ENCODE peak calls at places on chromosomes 11 and 22, in eight cellular contexts. One of them, this sample, is unnamed.

GRCh38 chr11:44785856-44786606 is 59.3 kb downstream of the TSPAN18 start:
- DNase-seq in fibroblast of mammary gland: no peak
- DNase-seq in fibroblast of lung: no peak
- DNase-seq in adrenal gland: no peak
- DNase-seq in dorsolateral prefrontal cortex: no peak
- DNase-seq in epithelial cell of esophagus: no peak
- DNase-seq in psoas muscle: no peak
- DNase-seq in foreskin fibroblast: no peak
- DNase-seq in this sample: no peak

GRCh38 chr22:39489094-39490068 is 12.7 kb upstream of the MIEF1 start:
- DNase-seq in psoas muscle: peak; percentile 56
- DNase-seq in fibroblast of lung: no peak
- DNase-seq in fibroblast of mammary gland: no peak
- DNase-seq in adrenal gland: no peak
- DNase-seq in foreskin fibroblast: no peak
- DNase-seq in epithelial cell of esophagus: no peak
- DNase-seq in dorsolateral prefrontal cortex: no peak
- DNase-seq in this sample: no peak

GRCh38 chr11:1026163-1026450 is 10.4 kb downstream of the MUC6 start:
- DNase-seq in dorsolateral prefrontal cortex: no peak
- DNase-seq in adrenal gland: no peak
- DNase-seq in fibroblast of mammary gland: no peak
- DNase-seq in fibroblast of lung: no peak
- DNase-seq in foreskin fibroblast: no peak
- DNase-seq in psoas muscle: no peak
- DNase-seq in epithelial cell of esophagus: no peak
- DNase-seq in this sample: no peak

GRCh38 chr22:47199261-47199948 is 437.0 kb downstream of the TBC1D22A start:
- DNase-seq in adrenal gland: no peak
- DNase-seq in foreskin fibroblast: no peak
- DNase-seq in psoas muscle: peak; percentile 35
- DNase-seq in dorsolateral prefrontal cortex: no peak
- DNase-seq in fibroblast of lung: no peak
- DNase-seq in fibroblast of mammary gland: no peak
- DNase-seq in epithelial cell of esophagus: no peak
- DNase-seq in this sample: no peak

GRCh38 chr11:70462818-70463477 is 64.6 kb downstream of the CTTN start:
- DNase-seq in psoas muscle: no peak
- DNase-seq in dorsolateral prefrontal cortex: peak; percentile 35
- DNase-seq in foreskin fibroblast: no peak
- DNase-seq in adrenal gland: no peak
- DNase-seq in fibroblast of mammary gland: no peak
- DNase-seq in fibroblast of lung: no peak
- DNase-seq in epithelial cell of esophagus: no peak
- DNase-seq in this sample: no peak

GRCh38 chr11:61883947-61884346 is 7.4 kb downstream of the FADS3 start:
- DNase-seq in fibroblast of lung: no peak
- DNase-seq in dorsolateral prefrontal cortex: no peak
- DNase-seq in epithelial cell of esophagus: no peak
- DNase-seq in adrenal gland: no peak
- DNase-seq in fibroblast of mammary gland: no peak
- DNase-seq in foreskin fibroblast: no peak
- DNase-seq in psoas muscle: no peak
- DNase-seq in this sample: no peak

GRCh38 chr22:50085211-50085999 is at the start of gene MLC1:
- DNase-seq in fibroblast of mammary gland: no peak
- DNase-seq in epithelial cell of esophagus: peak; percentile 25
- DNase-seq in psoas muscle: no peak
- DNase-seq in dorsolateral prefrontal cortex: peak; percentile 38
- DNase-seq in fibroblast of lung: peak; percentile 88
- DNase-seq in foreskin fibroblast: no peak
- DNase-seq in adrenal gland: no peak
- DNase-seq in this sample: peak; percentile 55

GRCh38 chr11:109747839-109748238 is 325.8 kb downstream of the C11orf87 start:
- DNase-seq in foreskin fibroblast: no peak
- DNase-seq in psoas muscle: no peak
- DNase-seq in fibroblast of lung: no peak
- DNase-seq in adrenal gland: peak; percentile 39
- DNase-seq in fibroblast of mammary gland: no peak
- DNase-seq in epithelial cell of esophagus: peak; percentile 31
- DNase-seq in dorsolateral prefrontal cortex: no peak
- DNase-seq in this sample: no peak

GRCh38 chr22:17606472-17606871 is 22.1 kb downstream of the ATP6V1E1 start:
- DNase-seq in adrenal gland: no peak
- DNase-seq in epithelial cell of esophagus: no peak
- DNase-seq in foreskin fibroblast: peak; percentile 12
- DNase-seq in fibroblast of lung: peak; percentile 6
- DNase-seq in fibroblast of mammary gland: no peak
- DNase-seq in dorsolateral prefrontal cortex: no peak
- DNase-seq in psoas muscle: no peak
- DNase-seq in this sample: peak; percentile 53

GRCh38 chr11:102192349-102193066 is 82.3 kb downstream of the YAP1 start:
- DNase-seq in dorsolateral prefrontal cortex: no peak
- DNase-seq in epithelial cell of esophagus: no peak
- DNase-seq in fibroblast of lung: no peak
- DNase-seq in adrenal gland: no peak
- DNase-seq in foreskin fibroblast: no peak
- DNase-seq in fibroblast of mammary gland: no peak
- DNase-seq in psoas muscle: no peak
- DNase-seq in this sample: peak; percentile 96

GRCh38 chr11:93849201-93849600 is 1.2 kb downstream of the VSTM5 start:
- DNase-seq in epithelial cell of esophagus: no peak
- DNase-seq in fibroblast of lung: no peak
- DNase-seq in psoas muscle: no peak
- DNase-seq in adrenal gland: no peak
- DNase-seq in foreskin fibroblast: no peak
- DNase-seq in fibroblast of mammary gland: no peak
- DNase-seq in dorsolateral prefrontal cortex: no peak
- DNase-seq in this sample: no peak

GRCh38 chr22:25039754-25040153 is 87.2 kb downstream of the KIAA1671 start:
- DNase-seq in psoas muscle: no peak
- DNase-seq in epithelial cell of esophagus: no peak
- DNase-seq in fibroblast of lung: no peak
- DNase-seq in foreskin fibroblast: no peak
- DNase-seq in fibroblast of mammary gland: no peak
- DNase-seq in dorsolateral prefrontal cortex: no peak
- DNase-seq in adrenal gland: no peak
- DNase-seq in this sample: no peak

GRCh38 chr11:2453436-2453835 is 8.6 kb downstream of the KCNQ1 start:
- DNase-seq in foreskin fibroblast: no peak
- DNase-seq in fibroblast of mammary gland: no peak
- DNase-seq in dorsolateral prefrontal cortex: peak; percentile 8
- DNase-seq in adrenal gland: no peak
- DNase-seq in epithelial cell of esophagus: no peak
- DNase-seq in psoas muscle: peak; percentile 5
- DNase-seq in fibroblast of lung: no peak
- DNase-seq in this sample: no peak

GRCh38 chr11:105734422-105734821 is 124.5 kb downstream of the GRIA4 start:
- DNase-seq in psoas muscle: no peak
- DNase-seq in fibroblast of lung: no peak
- DNase-seq in foreskin fibroblast: no peak
- DNase-seq in adrenal gland: no peak
- DNase-seq in dorsolateral prefrontal cortex: no peak
- DNase-seq in fibroblast of mammary gland: no peak
- DNase-seq in epithelial cell of esophagus: no peak
- DNase-seq in this sample: no peak
- H3K4me3 ChIP-seq in psoas muscle: no peak overlapping the region
- H3K4me3 ChIP-seq in fibroblast of lung: no peak overlapping the region
- H3K4me3 ChIP-seq in foreskin fibroblast: no peak overlapping the region
- H3K4me3 ChIP-seq in adrenal gland: no peak overlapping the region
- H3K4me3 ChIP-seq in dorsolateral prefrontal cortex: no peak overlapping the region
- H3K4me3 ChIP-seq in fibroblast of mammary gland: no peak overlapping the region
- H3K4me3 ChIP-seq in epithelial cell of esophagus: no peak overlapping the region
- H3K4me3 ChIP-seq in this sample: no peak overlapping the region

GRCh38 chr11:134032501-134033091 is 36.3 kb upstream of the JAM3 start:
- DNase-seq in dorsolateral prefrontal cortex: peak; percentile 75
- DNase-seq in adrenal gland: no peak
- DNase-seq in epithelial cell of esophagus: no peak
- DNase-seq in foreskin fibroblast: no peak
- DNase-seq in psoas muscle: no peak
- DNase-seq in fibroblast of mammary gland: no peak
- DNase-seq in fibroblast of lung: peak; percentile 20
- DNase-seq in this sample: no peak

GRCh38 chr11:134033276-134033675 is 35.6 kb upstream of the JAM3 start:
- DNase-seq in psoas muscle: no peak
- DNase-seq in epithelial cell of esophagus: no peak
- DNase-seq in fibroblast of lung: no peak
- DNase-seq in dorsolateral prefrontal cortex: no peak
- DNase-seq in adrenal gland: no peak
- DNase-seq in fibroblast of mammary gland: no peak
- DNase-seq in foreskin fibroblast: no peak
- DNase-seq in this sample: no peak

GRCh38 chr11:134028368-134028920 is 40.4 kb upstream of the JAM3 start:
- DNase-seq in foreskin fibroblast: no peak
- DNase-seq in fibroblast of lung: no peak
- DNase-seq in epithelial cell of esophagus: no peak
- DNase-seq in dorsolateral prefrontal cortex: no peak
- DNase-seq in adrenal gland: no peak
- DNase-seq in psoas muscle: no peak
- DNase-seq in fibroblast of mammary gland: no peak
- DNase-seq in this sample: no peak

GRCh38 chr11:134032031-134032430 is 36.8 kb upstream of the JAM3 start:
- DNase-seq in epithelial cell of esophagus: no peak
- DNase-seq in adrenal gland: no peak
- DNase-seq in psoas muscle: no peak
- DNase-seq in dorsolateral prefrontal cortex: no peak
- DNase-seq in fibroblast of mammary gland: no peak
- DNase-seq in foreskin fibroblast: no peak
- DNase-seq in fibroblast of lung: no peak
- DNase-seq in this sample: no peak

GRCh38 chr11:134030853-134031252 is 38.0 kb upstream of the JAM3 start:
- DNase-seq in epithelial cell of esophagus: no peak
- DNase-seq in fibroblast of mammary gland: no peak
- DNase-seq in fibroblast of lung: no peak
- DNase-seq in foreskin fibroblast: no peak
- DNase-seq in psoas muscle: no peak
- DNase-seq in adrenal gland: no peak
- DNase-seq in dorsolateral prefrontal cortex: no peak
- DNase-seq in this sample: no peak
- TF ChIP-seq CTCF in epithelial cell of esophagus: no peak
- TF ChIP-seq CTCF in fibroblast of mammary gland: no peak
- TF ChIP-seq CTCF in fibroblast of lung: peak; percentile 7
- TF ChIP-seq CTCF in foreskin fibroblast: no peak
- TF ChIP-seq CTCF in psoas muscle: no peak
- TF ChIP-seq CTCF in adrenal gland: no peak
- TF ChIP-seq CTCF in dorsolateral prefrontal cortex: no peak
- TF ChIP-seq CTCF in this sample: peak; percentile 13

GRCh38 chr22:22520667-22521602 is 865 bp upstream of the ZNF280A start:
- DNase-seq in dorsolateral prefrontal cortex: no peak
- DNase-seq in psoas muscle: no peak
- DNase-seq in epithelial cell of esophagus: no peak
- DNase-seq in fibroblast of lung: no peak
- DNase-seq in fibroblast of mammary gland: no peak
- DNase-seq in adrenal gland: peak; percentile 57
- DNase-seq in foreskin fibroblast: no peak
- DNase-seq in this sample: peak; percentile 52

GRCh38 chr22:22520020-22520656 is at the start of gene ZNF280A:
- DNase-seq in fibroblast of mammary gland: peak; percentile 75
- DNase-seq in dorsolateral prefrontal cortex: no peak
- DNase-seq in adrenal gland: peak; percentile 53
- DNase-seq in foreskin fibroblast: peak; percentile 7
- DNase-seq in psoas muscle: peak; percentile 56
- DNase-seq in fibroblast of lung: no peak
- DNase-seq in epithelial cell of esophagus: no peak
- DNase-seq in this sample: peak; percentile 87

GRCh38 chr22:22516992-22517391 is 3.1 kb downstream of the ZNF280A start:
- DNase-seq in dorsolateral prefrontal cortex: no peak
- DNase-seq in adrenal gland: no peak
- DNase-seq in fibroblast of lung: no peak
- DNase-seq in psoas muscle: no peak
- DNase-seq in epithelial cell of esophagus: no peak
- DNase-seq in fibroblast of mammary gland: no peak
- DNase-seq in foreskin fibroblast: no peak
- DNase-seq in this sample: no peak

GRCh38 chr22:22521631-22522030 is 1.6 kb upstream of the ZNF280A start:
- DNase-seq in dorsolateral prefrontal cortex: no peak
- DNase-seq in foreskin fibroblast: no peak
- DNase-seq in epithelial cell of esophagus: no peak
- DNase-seq in adrenal gland: no peak
- DNase-seq in fibroblast of lung: no peak
- DNase-seq in fibroblast of mammary gland: no peak
- DNase-seq in psoas muscle: no peak
- DNase-seq in this sample: no peak

GRCh38 chr22:22519591-22519990 is 479 bp downstream of the ZNF280A start:
- DNase-seq in epithelial cell of esophagus: no peak
- DNase-seq in fibroblast of mammary gland: no peak
- DNase-seq in dorsolateral prefrontal cortex: no peak
- DNase-seq in adrenal gland: peak; percentile 59
- DNase-seq in fibroblast of lung: no peak
- DNase-seq in foreskin fibroblast: no peak
- DNase-seq in psoas muscle: no peak
- DNase-seq in this sample: peak; percentile 7
- H3K4me3 ChIP-seq in epithelial cell of esophagus: no peak overlapping the region
- H3K4me3 ChIP-seq in fibroblast of mammary gland: peak overlapping the region; percentile 27
- H3K4me3 ChIP-seq in dorsolateral prefrontal cortex: peak overlapping the region; percentile 11
- H3K4me3 ChIP-seq in adrenal gland: no peak overlapping the region
- H3K4me3 ChIP-seq in fibroblast of lung: no peak overlapping the region
- H3K4me3 ChIP-seq in foreskin fibroblast: no peak overlapping the region
- H3K4me3 ChIP-seq in psoas muscle: no peak overlapping the region
- H3K4me3 ChIP-seq in this sample: peak overlapping the region; percentile 48

GRCh38 chr11:86510097-86510496 is 135.4 kb downstream of the CCDC81 start:
- DNase-seq in fibroblast of mammary gland: no peak
- DNase-seq in fibroblast of lung: no peak
- DNase-seq in foreskin fibroblast: no peak
- DNase-seq in epithelial cell of esophagus: no peak
- DNase-seq in dorsolateral prefrontal cortex: no peak
- DNase-seq in psoas muscle: no peak
- DNase-seq in adrenal gland: no peak
- DNase-seq in this sample: no peak

GRCh38 chr11:86509579-86509978 is 134.9 kb downstream of the CCDC81 start:
- DNase-seq in dorsolateral prefrontal cortex: no peak
- DNase-seq in fibroblast of mammary gland: peak; percentile 53
- DNase-seq in adrenal gland: no peak
- DNase-seq in fibroblast of lung: peak; percentile 41
- DNase-seq in psoas muscle: no peak
- DNase-seq in foreskin fibroblast: no peak
- DNase-seq in epithelial cell of esophagus: no peak
- DNase-seq in this sample: no peak

GRCh38 chr11:86508604-86509471 is 134.2 kb downstream of the CCDC81 start:
- DNase-seq in foreskin fibroblast: peak; percentile 39
- DNase-seq in adrenal gland: no peak
- DNase-seq in fibroblast of mammary gland: peak; percentile 57
- DNase-seq in fibroblast of lung: peak; percentile 50
- DNase-seq in psoas muscle: no peak
- DNase-seq in epithelial cell of esophagus: peak; percentile 34
- DNase-seq in dorsolateral prefrontal cortex: no peak
- DNase-seq in this sample: no peak

GRCh38 chr11:86511086-86511551 is 136.4 kb downstream of the CCDC81 start:
- DNase-seq in fibroblast of lung: peak; percentile 79
- DNase-seq in foreskin fibroblast: peak; percentile 39
- DNase-seq in epithelial cell of esophagus: peak; percentile 59
- DNase-seq in adrenal gland: no peak
- DNase-seq in fibroblast of mammary gland: peak; percentile 79
- DNase-seq in dorsolateral prefrontal cortex: no peak
- DNase-seq in psoas muscle: no peak
- DNase-seq in this sample: peak; percentile 42

DNA sequence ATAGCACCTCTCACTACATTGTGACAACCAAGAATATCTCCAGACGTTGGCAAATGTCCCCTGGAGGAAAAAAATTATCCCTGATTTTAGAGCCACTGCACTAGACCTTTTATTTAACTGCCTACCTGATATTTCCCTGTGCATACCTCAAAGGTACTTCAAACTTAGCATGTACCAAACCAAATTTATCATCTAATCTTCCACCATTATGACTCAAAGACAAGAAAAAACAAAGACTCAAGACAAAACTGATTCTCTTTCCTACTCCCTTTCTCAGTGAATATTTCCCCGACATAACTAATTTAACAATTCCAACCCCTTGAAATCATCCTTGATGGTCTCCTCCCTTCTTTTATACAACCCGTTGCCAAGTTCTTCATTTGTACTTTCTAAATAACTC is 136.0 kb downstream of the CCDC81 start:
- DNase-seq in fibroblast of mammary gland: no peak
- DNase-seq in epithelial cell of esophagus: no peak
- DNase-seq in fibroblast of lung: no peak
- DNase-seq in psoas muscle: no peak
- DNase-seq in dorsolateral prefrontal cortex: no peak
- DNase-seq in adrenal gland: no peak
- DNase-seq in foreskin fibroblast: no peak
- DNase-seq in this sample: no peak
- TF ChIP-seq CTCF in fibroblast of mammary gland: no peak
- TF ChIP-seq CTCF in epithelial cell of esophagus: no peak
- TF ChIP-seq CTCF in fibroblast of lung: no peak
- TF ChIP-seq CTCF in psoas muscle: no peak
- TF ChIP-seq CTCF in dorsolateral prefrontal cortex: no peak
- TF ChIP-seq CTCF in adrenal gland: no peak
- TF ChIP-seq CTCF in foreskin fibroblast: no peak
- TF ChIP-seq CTCF in this sample: no peak